ENCODE peak calls at places on chromosomes 4 and X, in five cellular contexts. P, B, O, H and T are unnamed samples.

GRCh38 chrX:373641-374471 is 12.9 kb downstream of the PPP2R3B start:
- DNase-seq in P (peak; percentile 79), B (no peak), H (no peak), O (no peak), T (no peak)

GRCh38 chrX:7100022-7100421 is 47.5 kb upstream of the STS start:
- DNase-seq in H (no peak), B (no peak), O (no peak), P (no peak), T (no peak)

GRCh38 chrX:23494741-23495140 is 160.1 kb downstream of the PTCHD1 start:
- DNase-seq in B (no peak), H (no peak), O (no peak), P (no peak), T (no peak)

GRCh38 chr4:161714022-161714751 is 449.6 kb downstream of the FSTL5 start:
- DNase-seq in P (no peak), H (no peak), B (peak; percentile 59), O (no peak), T (no peak)

GRCh38 chr4:125323547-125324100 is 8.9 kb downstream of the FAT4 start:
- DNase-seq in O (no peak), H (no peak), B (no peak), P (no peak), T (no peak)

GRCh38 chr4:63788271-63788670 is 621.0 kb downstream of the TECRL start:
- DNase-seq in B (no peak), H (no peak), O (no peak), P (no peak), T (no peak)

GRCh38 chr4:121702136-121702535 is 5.4 kb upstream of the ANXA5 start:
- DNase-seq in O (no peak), B (no peak), H (no peak), P (no peak), T (no peak)

GRCh38 chr4:7823416-7823824 is 116.2 kb downstream of the AFAP1 start:
- DNase-seq in O (no peak), P (peak; percentile 22), B (no peak), H (no peak), T (peak; percentile 67)

GRCh38 chr4:3640587-3640962 is 108.4 kb upstream of the LRPAP1 start:
- DNase-seq in B (no peak), O (peak; percentile 29), H (no peak), P (peak; percentile 78), T (no peak)

GRCh38 chr4:65007841-65008439 is 598.7 kb upstream of the TECRL start:
- DNase-seq in B (peak; percentile 2), H (no peak), P (no peak), O (no peak), T (no peak)

GRCh38 chrX:118807151-118808017 is 16.2 kb upstream of the ZCCHC12 start:
- DNase-seq in O (no peak), P (peak; percentile 72), H (peak; percentile 15), B (peak; percentile 10), T (peak; percentile 69)

GRCh38 chr4:112270643-112271484 is 14.8 kb downstream of the TIFA start:
- DNase-seq in H (no peak), P (no peak), O (no peak), B (peak; percentile 63), T (no peak)

GRCh38 chr4:94819371-94819770 is 61.6 kb downstream of the BMPR1B start:
- DNase-seq in H (no peak), O (no peak), P (no peak), B (no peak), T (no peak)

GRCh38 chr4:78951862-78952472 is 12.7 kb upstream of the PAQR3 start:
- DNase-seq in H (no peak), B (no peak), O (no peak), P (no peak), T (no peak)

GRCh38 chr4:105471566-105472176 is 2.2 kb downstream of the PPA2 start:
- DNase-seq in B (peak; percentile 27), H (peak; percentile 66), O (no peak), P (peak; percentile 78), T (peak; percentile 50)

GRCh38 chrX:71536285-71536684 is 3.4 kb downstream of the OGT start:
- DNase-seq in P (no peak), H (no peak), B (no peak), O (no peak), T (no peak)

GRCh38 chr4:53147179-53147578 is 218.7 kb downstream of the SCFD2 start:
- DNase-seq in B (no peak), O (no peak), H (no peak), P (no peak), T (no peak)

DNA sequence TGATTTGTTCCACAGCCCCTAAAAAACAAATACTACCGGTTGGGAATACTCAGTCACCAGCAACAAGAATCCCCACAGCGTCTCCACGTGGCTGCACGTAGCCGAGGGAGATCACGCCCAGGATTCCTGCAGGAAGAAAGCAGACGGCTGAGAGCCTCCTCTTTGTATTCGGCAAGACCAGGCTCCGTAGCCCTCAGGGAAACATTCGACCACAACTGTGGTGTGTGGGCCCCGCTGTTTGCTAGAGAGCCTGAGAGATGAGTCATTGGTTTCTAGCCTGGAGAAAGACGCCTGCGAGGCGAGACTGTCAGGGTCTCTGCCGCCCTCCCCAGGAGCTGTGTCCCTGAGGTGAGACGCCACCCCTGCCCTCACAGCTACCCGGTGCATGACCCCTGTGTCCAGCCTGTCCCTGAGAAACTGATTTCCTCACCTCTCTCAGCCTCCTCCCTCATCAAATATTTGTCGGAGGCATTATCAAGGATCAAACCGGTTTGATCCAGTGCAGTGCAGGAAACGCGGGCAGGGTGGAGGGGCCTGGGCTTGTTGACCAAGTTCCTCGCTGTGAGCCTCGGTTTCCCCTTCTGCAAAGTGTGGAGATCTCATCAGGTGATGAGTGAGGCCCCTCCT is 4.7 kb upstream of the S100P start:
- DNase-seq in H (no peak), P (peak; percentile 82), O (no peak), B (peak; percentile 78), T (no peak)
- TF ChIP-seq CTCF in H (no peak), P (no peak), O (no peak), B (peak; percentile 31), T (no peak)

GRCh38 chrX:153969904-153970397 is 1.7 kb downstream of the HCFC1 start:
- DNase-seq in P (peak; percentile 87), O (no peak), H (no peak), B (no peak), T (no peak)

GRCh38 chrX:153969125-153969903 is 2.3 kb downstream of the HCFC1 start:
- DNase-seq in B (no peak), H (no peak), P (peak; percentile 82), O (no peak), T (no peak)

GRCh38 chrX:153971124-153971631 is 440 bp downstream of the HCFC1 start:
- DNase-seq in O (peak; percentile 91), H (peak; percentile 65), P (peak; percentile 98), B (peak; percentile 38), T (peak; percentile 98)

GRCh38 chrX:153971632-153972367 is at the start of gene HCFC1:
- DNase-seq in B (peak; percentile 54), O (peak; percentile 93), H (peak; percentile 64), P (peak; percentile 97), T (peak; percentile 98)

DNA sequence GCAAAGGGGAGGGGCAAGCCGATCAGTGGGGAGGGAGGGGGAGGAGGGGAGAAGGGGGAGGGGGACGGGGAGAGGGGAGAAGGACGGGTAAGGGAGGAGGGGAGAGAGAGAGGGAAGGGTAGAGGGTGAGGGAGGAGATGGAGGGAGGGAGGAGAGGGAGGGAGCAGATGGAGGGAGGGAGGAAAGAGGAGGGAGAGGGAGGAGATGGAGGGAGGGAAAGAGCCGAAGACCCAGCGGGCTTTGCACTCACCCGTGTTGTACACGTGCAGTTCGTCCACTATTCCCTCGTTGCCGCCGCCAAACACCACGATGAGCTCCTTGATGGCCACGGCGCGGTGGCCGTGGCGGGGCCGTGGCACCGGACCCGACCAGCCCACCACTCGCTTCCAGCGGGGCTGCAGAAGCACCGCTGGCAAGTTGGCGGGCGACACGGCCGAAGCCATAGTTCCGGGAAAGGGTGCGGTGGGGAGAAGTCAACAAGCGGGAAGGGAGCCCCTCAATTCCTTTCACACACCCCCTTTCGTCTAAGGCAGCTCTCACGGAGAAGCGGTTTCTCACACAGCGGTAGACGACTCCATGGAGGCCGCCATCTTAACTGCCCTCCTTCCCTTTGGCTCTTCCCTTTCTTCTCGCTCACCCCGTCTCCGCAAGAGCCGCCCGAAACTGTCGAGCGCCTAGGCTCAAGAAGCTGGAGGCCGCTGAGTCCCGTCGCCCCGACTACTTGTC is 1.1 kb downstream of the HCFC1 start:
- DNase-seq in O (no peak), P (peak; percentile 90), H (no peak), B (peak; percentile 34), T (no peak)
- TF ChIP-seq CTCF in O (no peak), P (no peak), H (no peak), B (no peak), T (no peak)

GRCh38 chr4:15703439-15703838 is 574 bp downstream of the BST1 start:
- DNase-seq in O (no peak), P (no peak), B (no peak), H (no peak), T (no peak)
- TF ChIP-seq CTCF in O (no peak), P (no peak), B (no peak), H (no peak), T (no peak)

DNA sequence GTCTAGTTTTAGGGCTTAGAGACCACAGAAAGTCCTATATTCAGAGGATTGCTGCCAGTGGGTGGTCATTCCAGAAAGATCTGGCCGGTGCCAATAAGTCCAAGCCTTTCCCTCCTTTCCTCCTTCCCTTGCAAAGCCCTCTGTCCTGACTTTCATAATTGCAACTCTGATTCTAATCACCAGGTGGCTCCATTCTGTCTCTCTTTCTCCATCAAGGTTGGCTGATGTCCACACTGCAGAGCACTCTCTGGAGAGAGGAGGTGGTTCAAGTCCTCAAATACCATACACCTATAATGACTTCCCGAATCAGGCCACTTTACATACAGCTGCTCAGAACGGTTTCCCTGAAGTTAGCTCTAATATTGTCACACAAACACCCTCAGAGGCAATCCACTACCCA is 22.4 kb upstream of the ARMCX4 start:
- DNase-seq in O (no peak), P (no peak), B (no peak), H (no peak), T (no peak)
- TF ChIP-seq CTCF in O (no peak), P (no peak), B (peak; percentile 59), H (peak; percentile 38), T (peak; percentile 23)

DNA sequence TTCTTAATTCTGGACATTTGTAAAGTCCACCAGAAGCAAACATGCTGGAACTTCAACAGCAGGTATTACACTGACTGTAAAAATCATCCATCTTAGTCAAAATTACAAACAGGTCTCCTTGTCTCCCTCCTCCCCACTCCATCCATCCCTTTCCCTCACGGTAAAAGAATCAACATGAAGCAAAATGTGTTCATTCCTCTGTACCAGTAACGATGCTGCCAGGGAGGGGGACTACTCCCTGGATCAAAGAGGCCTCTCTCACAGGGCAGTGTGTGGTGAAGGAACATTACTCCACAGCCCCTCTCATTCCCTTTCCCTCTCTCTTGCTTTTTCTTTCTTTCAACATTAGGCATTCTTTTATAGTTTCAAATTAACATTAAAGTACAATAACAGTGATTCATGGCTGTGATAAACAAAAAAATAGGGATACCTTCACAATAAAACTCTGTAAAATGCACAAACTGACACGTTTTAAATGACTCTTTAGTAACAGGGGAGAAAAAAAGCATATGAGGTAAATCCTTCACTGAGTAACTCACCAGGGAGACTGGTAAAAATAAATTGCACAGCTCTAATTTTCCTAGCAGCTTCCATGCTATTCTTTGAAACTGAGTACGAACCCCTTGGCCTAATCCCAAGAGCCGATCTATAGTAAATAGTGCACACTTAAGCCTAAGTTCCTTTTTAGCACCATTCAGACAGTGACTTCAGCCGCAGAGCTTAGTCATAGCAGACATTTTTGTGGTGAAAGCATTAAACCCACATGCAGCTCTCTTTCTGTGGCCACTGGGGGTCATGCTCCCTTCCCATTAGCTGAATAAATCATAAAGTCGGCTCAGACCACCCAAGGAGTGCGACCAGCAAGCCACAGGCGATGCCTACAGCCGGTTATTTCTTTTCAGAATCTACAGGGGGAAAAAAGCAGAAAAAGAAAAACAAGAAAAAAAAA is 215.6 kb upstream of the GYPA start:
- DNase-seq in H (peak; percentile 51), B (peak; percentile 61), O (no peak), P (no peak), T (no peak)
- TF ChIP-seq CTCF in H (no peak), B (peak; percentile 14), O (no peak), P (no peak), T (no peak)